ENCODE peak calls at places on chromosomes 5 and 9, in eight cellular contexts. B is stimulated activated CD8-positive, alpha-beta memory T cell treated with anti-CD3 and anti-CD28 coated beads, Interleukin-15, amount 100 ng/mL, for 4 hours; J is head of caudate nucleus; T is naive thymus-derived CD8-positive, alpha-beta T cell; A is hypothalamus; F is activated naive CD4-positive, alpha-beta T cell treated with anti-CD3 and anti-CD28 coated beads, Interleukin-2, amount 10 ng/mL, durations not matched to agents 7 days and 5 days; Q is RCC 7860; R is astrocyte of the spinal cord. C is an unnamed sample.

GRCh38 chr5:78275998-78276543 is 18.4 kb downstream of the AP3B1 start:
- DNase-seq in B (no peak), J (no peak), T (no peak), A (no peak), F (no peak), Q (no peak), R (no peak), C (no peak)

GRCh38 chr9:17706347-17706746 is 127.5 kb downstream of the SH3GL2 start:
- DNase-seq in B (no peak), J (no peak), T (no peak), A (no peak), F (no peak), Q (no peak), R (no peak), C (no peak)

GRCh38 chr9:135488527-135488926 is 8.9 kb downstream of the PPP1R26 start:
- DNase-seq in B (no peak), J (no peak), T (no peak), A (no peak), F (peak), Q (no peak), R (no peak), C (no peak)

GRCh38 chr5:153147891-153148623 is 342.4 kb upstream of the GRIA1 start:
- DNase-seq in B (no peak), J (peak), T (no peak), A (no peak), F (no peak), Q (peak), R (peak), C (no peak)

GRCh38 chr9:79757906-79758669 is 186.3 kb downstream of the TLE4 start:
- DNase-seq in B (no peak), J (no peak), T (peak), A (no peak), F (no peak), Q (peak), R (peak), C (no peak)

GRCh38 chr5:159050408-159051091 is 49.2 kb downstream of the EBF1 start:
- DNase-seq in B (no peak), J (no peak), T (no peak), A (no peak), F (no peak), Q (no peak), R (peak), C (no peak)

GRCh38 chr9:8733096-8733954 is 933.7 kb upstream of the DMAC1 start:
- DNase-seq in B (no peak), J (peak), T (no peak), A (no peak), F (no peak), Q (peak), R (peak), C (no peak)

GRCh38 chr9:94654165-94654894 is 15.0 kb upstream of the FBP1 start:
- DNase-seq in B (no peak), J (no peak), T (no peak), A (no peak), F (no peak), Q (no peak), R (no peak), C (no peak)

GRCh38 chr5:65722575-65723424 is 795 bp downstream of the NLN start:
- DNase-seq in B (no peak), J (peak), T (peak), A (no peak), F (no peak), Q (no peak), R (peak), C (no peak)

C was measured in effector CD4-positive, alpha-beta T cell.